ENCODE peak calls at places on chromosomes 7 and 10, in nine cellular contexts. P is psoas muscle; Z is fibroblast of the aortic adventitia; A is sigmoid colon; N is Peyer's patch; F is bronchial epithelial cell; B is heart right ventricle; H is effector memory CD4-positive, alpha-beta T cell; I is BJ. C is an unnamed sample.
A peak's percentile ranks its signal among the peaks of the same experiment; 100 is the strongest.

GRCh38 chr10:33100996-33101747 is 143.1 kb upstream of the ITGB1 start:
- DNase-seq in H (no peak), A (no peak), F (peak; percentile 60), I (no peak), N (no peak), B (no peak), Z (no peak), P (no peak), C (no peak)

GRCh38 chr10:77471069-77471536 is 166.5 kb downstream of the KCNMA1 start:
- DNase-seq in P (no peak), I (no peak), Z (no peak), H (no peak), B (no peak), N (no peak), F (no peak), A (no peak), C (no peak)

GRCh38 chr7:43764807-43765491 is 6.5 kb downstream of the BLVRA start:
- DNase-seq in I (peak; percentile 20), Z (peak; percentile 22), B (no peak), P (no peak), A (no peak), H (no peak), N (no peak), F (peak; percentile 97), C (peak; percentile 44)

GRCh38 chr10:71176661-71177060 is 35.7 kb upstream of the UNC5B start:
- DNase-seq in I (no peak), N (no peak), B (no peak), A (no peak), F (no peak), P (no peak), Z (no peak), H (no peak), C (no peak)

GRCh38 chr10:6030217-6030616 is 31.9 kb downstream of the IL2RA start:
- DNase-seq in A (no peak), Z (no peak), N (no peak), B (no peak), P (no peak), H (no peak), I (no peak), F (no peak), C (no peak)

GRCh38 chr10:74488907-74489306 is 337.5 kb upstream of the KAT6B start:
- DNase-seq in Z (no peak), H (no peak), B (no peak), I (no peak), A (no peak), F (peak; percentile 81), N (no peak), P (no peak), C (no peak)

GRCh38 chr7:2523941-2524807 is 4.6 kb downstream of the LFNG start:
- DNase-seq in N (no peak), P (peak; percentile 87), I (no peak), A (no peak), F (peak; percentile 58), B (peak; percentile 90), Z (peak; percentile 26), H (no peak), C (peak; percentile 93)

GRCh38 chr10:5692476-5693358 is 8.1 kb downstream of the TASOR2 start:
- DNase-seq in Z (peak; percentile 21), I (no peak), A (peak; percentile 66), F (no peak), H (peak; percentile 33), B (peak; percentile 40), P (peak; percentile 53), N (peak; percentile 45), C (peak; percentile 64)

GRCh38 chr10:67015225-67015624 is 89.4 kb downstream of the LRRTM3 start:
- DNase-seq in I (no peak), P (no peak), H (no peak), B (no peak), N (no peak), A (no peak), F (peak; percentile 9), Z (no peak), C (no peak)

GRCh38 chr7:38950309-38950708 is 27.4 kb upstream of the POU6F2 start:
- DNase-seq in I (no peak), Z (peak; percentile 17), N (no peak), A (no peak), H (no peak), F (peak; percentile 48), B (no peak), P (no peak), C (no peak)

GRCh38 chr10:100743626-100744135 is 1.7 kb upstream of the PAX2 start:
- DNase-seq in F (peak; percentile 33), B (no peak), N (no peak), I (no peak), P (no peak), Z (peak; percentile 69), H (no peak), A (peak; percentile 68), C (peak; percentile 49)

GRCh38 chr10:43816351-43817321 is 168.0 kb upstream of the ZNF32 start:
- DNase-seq in A (peak; percentile 76), F (no peak), H (peak; percentile 58), Z (peak; percentile 99), P (no peak), I (peak; percentile 80), B (no peak), N (peak; percentile 67), C (no peak)

GRCh38 chr10:4982764-4983226 is 19.6 kb downstream of the AKR1C1 start:
- DNase-seq in N (no peak), I (no peak), B (no peak), A (no peak), H (no peak), P (no peak), F (peak; percentile 36), Z (peak; percentile 77), C (no peak)

GRCh38 chr7:72925546-72926120 is 738 bp downstream of the POM121 start:
- DNase-seq in H (no peak), P (no peak), A (no peak), Z (peak; percentile 42), B (no peak), I (no peak), F (no peak), N (no peak), C (no peak)

GRCh38 chr10:49614242-49615198 is 683 bp downstream of the CHAT start:
- DNase-seq in H (no peak), B (no peak), P (peak; percentile 28), I (no peak), Z (no peak), A (peak; percentile 41), N (no peak), F (no peak), C (no peak)

GRCh38 chr7:82549616-82550285 is 106.2 kb upstream of the CACNA2D1 start:
- DNase-seq in I (no peak), N (no peak), Z (peak; percentile 12), B (no peak), H (no peak), A (no peak), F (no peak), P (no peak), C (no peak)

GRCh38 chr10:490256-490655 is 199.2 kb downstream of the DIP2C start:
- DNase-seq in P (peak; percentile 85), H (no peak), F (no peak), N (no peak), A (peak; percentile 96), I (no peak), Z (peak; percentile 96), B (peak; percentile 64), C (no peak)

GRCh38 chr10:59108886-59109288 is 67.6 kb upstream of the PHYHIPL start:
- DNase-seq in N (no peak), P (no peak), Z (no peak), F (no peak), I (no peak), H (no peak), B (no peak), A (no peak), C (no peak)

GRCh38 chr10:96690755-96691730 is 29.3 kb downstream of the PIK3AP1 start:
- DNase-seq in N (no peak), I (no peak), Z (peak; percentile 5), H (no peak), A (no peak), B (no peak), F (no peak), P (no peak), C (no peak)

GRCh38 chr10:89301721-89302445 is at the start of gene IFIT2:
- DNase-seq in A (no peak), I (peak; percentile 64), N (peak; percentile 54), H (peak; percentile 19), P (no peak), Z (peak; percentile 75), F (peak; percentile 79), B (no peak), C (no peak)

GRCh38 chr7:30912454-30912985 is 867 bp downstream of the AQP1 start:
- DNase-seq in B (peak; percentile 22), H (no peak), F (no peak), A (no peak), I (no peak), N (no peak), P (no peak), Z (no peak), C (peak; percentile 17)

GRCh38 chr10:121501796-121502195 is 96.4 kb downstream of the FGFR2 start:
- DNase-seq in P (no peak), N (no peak), F (no peak), A (no peak), I (no peak), Z (no peak), B (no peak), H (no peak), C (no peak)

GRCh38 chr7:50869108-50869716 is 86.5 kb upstream of the GRB10 start:
- DNase-seq in A (no peak), H (no peak), F (peak; percentile 89), Z (peak; percentile 95), B (no peak), N (no peak), P (no peak), I (peak; percentile 59), C (no peak)

GRCh38 chr7:13986208-13986607 is 3.3 kb downstream of the ETV1 start:
- DNase-seq in A (no peak), I (no peak), H (no peak), P (no peak), N (no peak), F (no peak), Z (no peak), B (no peak), C (no peak)
- H3K4me3 ChIP-seq in A (no peak overlapping the region), I (no peak overlapping the region), H (no peak overlapping the region), P (no peak overlapping the region), N (no peak overlapping the region), F (no peak overlapping the region), Z (no peak overlapping the region), B (peak overlapping the region; percentile 71), C (peak overlapping the region; percentile 54)

GRCh38 chr7:10931161-10931560 is 42.5 kb upstream of the PHF14 start:
- DNase-seq in P (no peak), A (no peak), N (no peak), Z (no peak), I (no peak), B (no peak), H (no peak), F (no peak), C (no peak)
- H3K4me3 ChIP-seq in P (no peak overlapping the region), A (no peak overlapping the region), N (no peak overlapping the region), Z (no peak overlapping the region), I (no peak overlapping the region), B (no peak overlapping the region), H (no peak overlapping the region), F (no peak overlapping the region), C (no peak overlapping the region)

GRCh38 chr10:81981724-81982123 is 106.7 kb downstream of the NRG3 start:
- DNase-seq in B (no peak), F (no peak), A (no peak), H (no peak), I (no peak), Z (no peak), P (no peak), N (no peak), C (no peak)
- H3K4me3 ChIP-seq in B (no peak overlapping the region), F (no peak overlapping the region), A (no peak overlapping the region), H (no peak overlapping the region), I (no peak overlapping the region), Z (no peak overlapping the region), P (no peak overlapping the region), N (no peak overlapping the region), C (no peak overlapping the region)

GRCh38 chr7:105678811-105679495 is 97.7 kb upstream of the EFCAB10 start:
- DNase-seq in Z (peak; percentile 88), B (peak; percentile 65), N (peak; percentile 64), H (no peak), A (peak; percentile 90), F (peak; percentile 62), I (no peak), P (peak; percentile 88), C (peak; percentile 86)
- H3K4me3 ChIP-seq in Z (peak overlapping the region; percentile 57), B (peak overlapping the region; percentile 42), N (peak overlapping the region; percentile 40), H (peak overlapping the region; percentile 46), A (peak overlapping the region; percentile 19), F (peak overlapping the region; percentile 13), I (no peak overlapping the region), P (peak overlapping the region; percentile 55), C (peak overlapping the region; percentile 34)